ENCODE peak calls at places on chromosomes 12 and 14, in nine cellular contexts. A is NCI-H1436; O is cardiac fibroblast; E is pons; J is memory B cell; Y is stimulated activated CD8-positive, alpha-beta memory T cell treated with anti-CD3 and anti-CD28 coated beads, Interleukin-7, amount 100 ng/mL, for 1 hour; G is skeletal muscle cell; L is effector memory CD8-positive, alpha-beta T cell; V is stromal cell of bone marrow. F is an unnamed sample.

GRCh38 chr12:54018608-54018984 is 9.6 kb upstream of the HOXC6 start:
- DNase-seq in A (no peak), O (no peak), E (no peak), J (no peak), Y (no peak), G (no peak), L (no peak), V (no peak), F (no peak)

GRCh38 chr14:58665773-58666500 is 28.2 kb downstream of the DACT1 start:
- DNase-seq in A (no peak), O (no peak), E (no peak), J (no peak), Y (no peak), G (no peak), L (no peak), V (no peak), F (no peak)

GRCh38 chr12:6292606-6293005 is 17.9 kb upstream of the PLEKHG6 start:
- DNase-seq in A (no peak), O (peak; percentile 85), E (no peak), J (no peak), Y (no peak), G (peak; percentile 44), L (no peak), V (peak; percentile 77), F (no peak)

GRCh38 chr12:58443273-58443980 is 476.9 kb downstream of the LRIG3 start:
- DNase-seq in A (no peak), O (peak; percentile 63), E (peak; percentile 15), J (no peak), Y (no peak), G (no peak), L (no peak), V (no peak), F (no peak)

GRCh38 chr12:123075092-123075491 is 75.8 kb downstream of the PITPNM2 start:
- DNase-seq in A (no peak), O (no peak), E (no peak), J (no peak), Y (no peak), G (no peak), L (no peak), V (no peak), F (no peak)

GRCh38 chr14:54796961-54797360 is 105.7 kb downstream of the GCH1 start:
- DNase-seq in A (no peak), O (peak; percentile 83), E (no peak), J (no peak), Y (no peak), G (peak; percentile 58), L (no peak), V (no peak), F (no peak)

GRCh38 chr12:103800252-103800771 is 40.7 kb downstream of the NT5DC3 start:
- DNase-seq in A (no peak), O (peak; percentile 56), E (peak; percentile 78), J (no peak), Y (no peak), G (peak; percentile 54), L (no peak), V (peak; percentile 66), F (peak; percentile 55)

GRCh38 chr14:101925152-101925551 is 39.2 kb upstream of the DYNC1H1 start:
- DNase-seq in A (no peak), O (no peak), E (no peak), J (no peak), Y (no peak), G (no peak), L (no peak), V (no peak), F (no peak)

GRCh38 chr12:15855646-15856045 is 26.5 kb upstream of the STRAP start:
- DNase-seq in A (no peak), O (peak; percentile 71), E (no peak), J (no peak), Y (no peak), G (peak; percentile 34), L (no peak), V (no peak), F (no peak)

GRCh38 chr14:31059152-31059924 is 33.2 kb upstream of the STRN3 start:
- DNase-seq in A (no peak), O (peak; percentile 85), E (no peak), J (no peak), Y (no peak), G (peak; percentile 77), L (no peak), V (peak; percentile 57), F (no peak)

GRCh38 chr14:77485256-77485655 is 13.4 kb downstream of the ISM2 start:
- DNase-seq in A (no peak), O (no peak), E (no peak), J (no peak), Y (no peak), G (no peak), L (no peak), V (no peak), F (no peak)

GRCh38 chr14:83863042-83863441 is 1666.9 kb upstream of the FLRT2 start:
- DNase-seq in A (no peak), O (no peak), E (no peak), J (no peak), Y (no peak), G (no peak), L (no peak), V (no peak), F (no peak)

F was measured in NCI-H2107.